ENCODE peak calls at places on chromosomes 13 and 19, in five cellular contexts. S is IMR-90; U is ovary; M is effector memory CD4-positive, alpha-beta T cell; J is heart left ventricle. X is an unnamed sample.

GRCh38 chr13:39322836-39323585 is 280.0 kb downstream of the LHFPL6 start:
- DNase-seq in J (no peak), S (no peak), U (no peak), M (no peak), X (no peak)

GRCh38 chr13:36736119-36736726 is 62.4 kb downstream of the SERTM1 start:
- DNase-seq in S (peak), J (peak), U (peak), M (no peak), X (peak)

GRCh38 chr13:112573710-112574109 is 14.2 kb downstream of the TUBGCP3 start:
- DNase-seq in J (no peak), U (no peak), M (no peak), S (no peak), X (no peak)

GRCh38 chr19:56831279-56831678 is 9.2 kb downstream of the PEG3 start:
- DNase-seq in M (no peak), J (no peak), U (no peak), S (no peak), X (no peak)

GRCh38 chr13:50526771-50527567 is 316.5 kb downstream of the DLEU7 start:
- DNase-seq in M (no peak), U (no peak), J (no peak), S (no peak), X (no peak)

GRCh38 chr19:48511800-48512503 is at the start of gene LMTK3:
- DNase-seq in S (peak), U (no peak), M (peak), J (no peak), X (peak)

GRCh38 chr13:81659984-81660383 is 1319.1 kb upstream of the SPRY2 start:
- DNase-seq in J (no peak), S (no peak), M (no peak), U (no peak), X (no peak)

GRCh38 chr19:10418281-10419199 is 1.8 kb upstream of the PDE4A start:
- DNase-seq in U (no peak), J (no peak), M (no peak), S (no peak), X (no peak)

GRCh38 chr19:41888926-41889325 is 5.9 kb downstream of the ARHGEF1 start:
- DNase-seq in J (no peak), S (no peak), M (no peak), U (no peak), X (no peak)

GRCh38 chr13:36919833-36920611 is at the start of gene SMAD9:
- DNase-seq in J (peak), M (no peak), S (peak), U (peak), X (no peak)

GRCh38 chr13:27607125-27607524 is 13.2 kb downstream of the LNX2 start:
- DNase-seq in S (peak), U (no peak), M (no peak), J (no peak), X (no peak)

GRCh38 chr19:42313096-42313839 is at the start of gene TMEM145:
- DNase-seq in S (peak), U (peak), M (no peak), J (no peak), X (no peak)

GRCh38 chr19:38869836-38870607 is 8.1 kb downstream of the RINL start:
- DNase-seq in U (peak), J (peak), M (peak), S (peak), X (peak)

GRCh38 chr19:4097501-4097900 is 26.4 kb downstream of the MAP2K2 start:
- DNase-seq in J (peak), M (no peak), U (peak), S (no peak), X (no peak)

GRCh38 chr19:11017275-11018035 is 56.6 kb downstream of the SMARCA4 start:
- DNase-seq in J (no peak), U (no peak), M (no peak), S (no peak), X (no peak)

GRCh38 chr19:35320285-35320706 is 8.7 kb upstream of the CD22 start:
- DNase-seq in U (no peak), M (no peak), S (no peak), J (no peak), X (no peak)
- H3K4me3 ChIP-seq in U (no peak), M (no peak), S (no peak), J (no peak), X (no peak)

GRCh38 chr19:54791476-54791875 is 11.9 kb upstream of the KIR2DL4 start:
- DNase-seq in J (no peak), M (no peak), S (no peak), U (no peak), X (no peak)

GRCh38 chr19:54795763-54796162 is 7.6 kb upstream of the KIR2DL4 start:
- DNase-seq in J (no peak), U (no peak), M (no peak), S (no peak), X (no peak)

GRCh38 chr19:54792814-54793213 is 10.6 kb upstream of the KIR2DL4 start:
- DNase-seq in S (no peak), U (no peak), M (no peak), J (no peak), X (no peak)

GRCh38 chr19:54790711-54791110 is 12.7 kb upstream of the KIR2DL4 start:
- DNase-seq in J (no peak), S (no peak), M (no peak), U (no peak), X (no peak)
- H3K4me3 ChIP-seq in J (no peak), S (no peak), M (no peak), U (no peak), X (no peak)

GRCh38 chr19:16112778-16113177 is 1.1 kb downstream of the RAB8A start:
- DNase-seq in S (no peak), M (no peak), U (no peak), J (no peak), X (no peak)
- H3K4me3 ChIP-seq in S (no peak), M (peak), U (peak), J (peak), X (peak)

DNA sequence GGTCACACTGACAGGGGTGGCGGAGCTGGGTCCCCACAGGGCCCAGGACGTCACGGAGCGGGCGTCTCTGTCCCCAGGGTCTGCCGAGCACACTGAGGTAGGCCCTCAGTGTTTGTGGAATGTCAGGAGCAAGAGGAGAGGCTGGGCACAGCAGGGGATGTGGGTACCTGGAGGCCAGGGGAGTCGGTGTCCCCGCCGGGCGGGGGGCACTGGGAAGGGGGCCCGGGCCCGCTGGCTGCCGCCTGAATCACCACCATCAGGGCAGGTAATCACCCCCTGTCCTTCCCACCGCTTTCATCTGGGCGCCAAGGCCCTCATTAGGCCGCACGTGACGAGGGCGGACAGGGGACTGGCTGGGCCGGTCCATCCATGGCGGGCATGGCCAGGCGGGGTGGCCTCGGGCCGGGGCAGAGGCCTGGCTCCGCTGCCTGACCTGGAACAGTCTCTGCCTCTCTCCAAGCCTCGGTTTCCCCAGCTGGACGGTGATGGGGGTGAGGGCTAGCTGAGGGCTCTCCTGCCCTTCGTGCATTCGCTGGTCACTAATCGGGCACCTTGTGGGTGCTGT is 1.0 kb downstream of the FGF22 start:
- DNase-seq in S (no peak), M (no peak), J (no peak), U (no peak), X (no peak)
- H3K4me3 ChIP-seq in S (no peak), M (no peak), J (no peak), U (no peak), X (no peak)

DNA sequence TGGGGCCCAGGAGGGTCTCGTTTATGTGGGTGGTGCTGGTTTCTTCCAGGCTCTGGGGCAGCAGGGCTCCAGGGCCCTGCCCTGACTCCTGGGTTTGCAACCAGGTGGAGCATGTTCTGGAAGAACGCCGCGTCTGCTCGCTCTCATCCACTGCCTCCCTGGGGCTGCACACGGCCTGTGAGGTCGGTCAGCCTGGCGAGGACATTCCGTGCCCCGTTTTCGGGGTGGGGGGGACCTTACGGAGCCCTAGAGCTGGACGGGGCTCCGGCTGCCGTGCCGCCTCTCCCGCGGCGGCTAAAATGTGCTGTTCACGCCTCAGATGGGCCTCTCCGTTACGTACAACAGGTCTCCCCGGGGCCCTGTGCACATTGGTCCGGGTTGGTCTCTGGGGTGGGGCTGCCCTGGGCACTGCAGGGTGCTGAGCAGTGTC is 3.3 kb downstream of the GNA11 start:
- DNase-seq in M (no peak), J (no peak), U (peak), S (no peak), X (no peak)
- H3K4me3 ChIP-seq in M (no peak), J (peak), U (peak), S (no peak), X (no peak)

DNA sequence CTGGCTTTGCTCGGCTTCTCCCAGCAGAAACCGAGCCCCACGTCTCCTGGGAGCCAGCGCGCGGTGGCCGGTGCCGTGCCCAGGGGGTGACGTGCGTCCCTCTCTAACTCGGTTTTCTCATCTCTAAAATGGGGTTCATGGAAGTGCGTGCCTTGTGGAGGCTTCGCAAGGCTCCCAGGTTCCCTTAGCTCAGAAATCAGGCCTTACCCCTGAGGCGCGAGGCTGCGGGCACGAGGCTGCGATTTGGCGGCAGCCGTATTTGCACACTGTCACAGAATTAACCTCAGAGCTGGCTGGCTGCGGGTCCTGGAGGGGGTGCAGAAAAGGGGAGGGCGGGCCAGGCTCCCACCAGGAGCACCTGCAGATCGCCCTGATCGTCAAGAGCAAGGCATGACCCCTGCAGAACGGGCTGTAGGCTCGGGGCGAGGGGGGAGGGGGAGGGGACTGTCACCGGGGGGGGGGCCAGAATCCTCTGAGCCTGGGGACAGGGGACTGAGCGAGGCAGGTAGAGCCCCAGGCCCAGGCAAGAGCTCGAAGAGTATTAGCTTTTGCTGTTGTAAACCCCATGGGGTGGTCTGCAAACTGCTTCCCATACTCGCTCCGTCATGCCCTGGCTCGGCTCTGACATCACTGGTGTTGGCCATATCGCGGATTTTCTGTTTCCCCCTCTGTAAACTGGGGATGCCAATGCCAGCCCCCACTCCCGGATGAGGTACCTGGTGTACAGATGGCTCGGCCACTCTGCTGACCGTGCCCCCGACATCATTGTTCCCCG is 62.2 kb downstream of the CCNE1 start:
- DNase-seq in J (no peak), M (no peak), S (no peak), U (no peak), X (no peak)
- H3K4me3 ChIP-seq in J (peak), M (no peak), S (no peak), U (no peak), X (no peak)

X was measured in Jurkat, Clone E6-1.